ENCODE peak calls at places on chromosomes 13 and 19, in four cellular contexts. K is left ventricle myocardium inferior, J is adrenal gland, B is thoracic aorta. V is an unnamed sample. For H3K4me1 and H3K27me3, the result is how much of the 10 kb centered on the place peaks cover.

GRCh38 chr13:40777166-40777956 is 6.4 kb upstream of the MRPS31 start:
- DNase-seq in K (no peak), J (peak), B (no peak), V (no peak)

GRCh38 chr19:39236527-39236926 is 8.3 kb downstream of the IFNL3 start:
- DNase-seq in K (no peak), B (no peak), J (no peak), V (peak)

GRCh38 chr19:11064831-11065303 is 24.4 kb upstream of the LDLR start:
- DNase-seq in J (peak), B (no peak), K (no peak), V (no peak)

GRCh38 chr13:78875792-78876580 is 217.0 kb upstream of the OBI1 start:
- DNase-seq in K (no peak), B (no peak), J (no peak), V (no peak)

GRCh38 chr13:76955236-76955635 is 6.9 kb downstream of the ACOD1 start:
- DNase-seq in J (peak), B (no peak), K (no peak), V (no peak)

GRCh38 chr13:36674337-36675212 is 755 bp downstream of the SERTM1 start:
- DNase-seq in B (no peak), J (no peak), K (no peak), V (no peak)

GRCh38 chr13:99417821-99418662 is 83.2 kb upstream of the TM9SF2 start:
- DNase-seq in J (no peak), B (no peak), K (no peak), V (no peak)

GRCh38 chr19:30411714-30412113 is 39.5 kb downstream of the ZNF536 start:
- DNase-seq in J (no peak), K (no peak), B (no peak), V (no peak)

GRCh38 chr19:53553865-53554791 is 16.2 kb downstream of the ZNF331 start:
- DNase-seq in B (peak), K (peak), J (peak), V (peak)

GRCh38 chr19:29841209-29841558 is 29.4 kb downstream of the CCNE1 start:
- DNase-seq in K (no peak), J (peak), B (no peak), V (no peak)

GRCh38 chr13:76715043-76715442 is 171.2 kb downstream of the KCTD12 start:
- DNase-seq in J (no peak), B (no peak), K (no peak), V (no peak)

GRCh38 chr13:45410466-45410865 is 7.7 kb downstream of the SLC25A30 start:
- DNase-seq in K (no peak), J (no peak), B (no peak), V (no peak)

GRCh38 chr13:95298971-95299627 is 2.2 kb downstream of the ABCC4 start:
- DNase-seq in J (no peak), B (no peak), K (no peak), V (no peak)

GRCh38 chr13:100106005-100106404 is 17.1 kb downstream of the PCCA start:
- DNase-seq in J (no peak), K (no peak), B (no peak), V (no peak)

GRCh38 chr19:47315125-47315821 is 5.6 kb downstream of the C5AR1 start:
- DNase-seq in K (peak), B (peak), J (peak), V (no peak)

GRCh38 chr13:83890358-83890757 is 8.1 kb upstream of the SLITRK1 start:
- DNase-seq in K (no peak), J (no peak), B (no peak), V (no peak)

GRCh38 chr19:2546128-2547032 is 70.5 kb downstream of the GADD45B start:
- DNase-seq in J (peak), K (peak), B (peak), V (no peak)

GRCh38 chr13:98143601-98144500 is 957 bp downstream of the FARP1 start:
- DNase-seq in J (no peak), K (peak), B (no peak), V (no peak)

GRCh38 chr19:38361633-38362075 is 12.7 kb upstream of the PSMD8 start:
- DNase-seq in B (no peak), K (peak), J (peak), V (peak)

GRCh38 chr13:72886272-72887062 is 104.5 kb downstream of the PIBF1 start:
- DNase-seq in K (no peak), J (no peak), B (no peak), V (no peak)

GRCh38 chr19:4582980-4583842 is 23.7 kb upstream of the SEMA6B start:
- DNase-seq in K (no peak), J (peak), B (no peak), V (no peak)

GRCh38 chr19:17491287-17491686 is 20.2 kb upstream of the PGLS start:
- DNase-seq in B (no peak), K (no peak), J (no peak), V (no peak)

GRCh38 chr19:2462635-2463421 is 6.1 kb upstream of the LMNB2 start:
- DNase-seq in J (peak), B (peak), K (peak), V (no peak)

GRCh38 chr13:91417660-91418325 is 19.4 kb downstream of the GPC5 start:
- DNase-seq in B (no peak), J (no peak), K (no peak), V (no peak)

GRCh38 chr13:32734511-32734910 is 148.3 kb downstream of the PDS5B start:
- DNase-seq in B (no peak), K (no peak), J (no peak), V (no peak)

GRCh38 chr19:33236696-33237390 is 11.2 kb upstream of the SLC7A10 start:
- DNase-seq in K (no peak), B (no peak), J (no peak), V (no peak)

GRCh38 chr19:47479701-47480503 is 4.1 kb downstream of the KPTN start:
- DNase-seq in J (no peak), K (no peak), B (no peak), V (no peak)

GRCh38 chr19:40257096-40257517 is 28.0 kb downstream of the AKT2 start:
- DNase-seq in K (peak), B (no peak), J (peak), V (no peak)

GRCh38 chr19:53908106-53908932 is 759 bp upstream of the CACNG7 start:
- DNase-seq in B (no peak), J (no peak), K (no peak), V (no peak)

GRCh38 chr13:33536639-33537425 is 251.3 kb upstream of the STARD13 start:
- DNase-seq in J (no peak), B (no peak), K (no peak), V (no peak)

GRCh38 chr13:65966991-65967451 is 1263.1 kb downstream of the PCDH9 start:
- DNase-seq in B (no peak), J (no peak), K (no peak), V (no peak)

GRCh38 chr19:11480927-11481776 is at the start of gene ELAVL3:
- DNase-seq in K (no peak), B (no peak), J (no peak), V (no peak)

GRCh38 chr19:36686365-36687213 is 823 bp upstream of the ZNF567 start:
- DNase-seq in B (no peak), J (peak), K (no peak), V (no peak)

GRCh38 chr19:35824150-35824549 is 11.5 kb upstream of the PRODH2 start:
- DNase-seq in B (no peak), K (no peak), J (no peak), V (no peak)

GRCh38 chr19:27843861-27844260 is 1369.1 kb downstream of the UQCRFS1 start:
- DNase-seq in K (no peak), J (no peak), B (no peak), V (no peak)

GRCh38 chr19:39212377-39212742 is 8.3 kb upstream of the SYCN start:
- DNase-seq in K (peak), J (no peak), B (no peak), V (peak)

GRCh38 chr19:10379880-10380310 is 477 bp downstream of the TYK2 start:
- DNase-seq in K (no peak), B (no peak), J (no peak), V (no peak)

GRCh38 chr13:46348976-46349375 is 38.1 kb downstream of the RUBCNL start:
- DNase-seq in B (no peak), J (no peak), K (no peak), V (no peak)

GRCh38 chr13:51801631-51802099 is 2.3 kb downstream of the DHRS12 start:
- DNase-seq in B (peak), J (peak), K (peak), V (no peak)

GRCh38 chr19:10510301-10510802 is 6.9 kb downstream of the S1PR5 start:
- DNase-seq in J (no peak), B (no peak), K (no peak), V (peak)

GRCh38 chr13:107351305-107351704 is 783.4 kb upstream of the ARGLU1 start:
- DNase-seq in K (no peak), B (no peak), J (no peak), V (no peak)
- H3K4me1 ChIP-seq in K (under half), B (under half), J (under half), V (under half)

GRCh38 chr13:24745516-24745860 is 18.5 kb upstream of the RNF17 start:
- DNase-seq in J (no peak), B (no peak), K (no peak), V (no peak)

GRCh38 chr13:24745861-24746617 is 17.9 kb upstream of the RNF17 start:
- DNase-seq in B (no peak), K (no peak), J (no peak), V (no peak)

GRCh38 chr13:24742294-24742693 is 21.7 kb upstream of the RNF17 start:
- DNase-seq in B (no peak), J (no peak), K (no peak), V (no peak)

GRCh38 chr13:24742986-24743385 is 21.0 kb upstream of the RNF17 start:
- DNase-seq in B (no peak), K (no peak), J (no peak), V (no peak)

GRCh38 chr13:24744247-24744646 is 19.7 kb upstream of the RNF17 start:
- DNase-seq in B (no peak), J (no peak), K (no peak), V (no peak)
- H3K27me3 ChIP-seq in B (under half), J (under half), K (half or more), V (under half)

GRCh38 chr19:18501832-18502231 is 20.0 kb downstream of the ELL start:
- DNase-seq in K (peak), J (no peak), B (no peak), V (no peak)
- H3K4me3 ChIP-seq in K (peak), J (no peak), B (peak), V (no peak)

GRCh38 chr13:44308352-44308751 is 65.3 kb upstream of the SERP2 start:
- DNase-seq in B (no peak), J (no peak), K (no peak), V (no peak)
- H3K4me1 ChIP-seq in B (under half), J (under half), K (half or more), V (under half)

GRCh38 chr19:41997121-41997850 is 3.3 kb upstream of the ATP1A3 start:
- DNase-seq in B (no peak), K (peak), J (peak), V (peak)

GRCh38 chr19:41998246-41999020 is 4.4 kb upstream of the ATP1A3 start:
- DNase-seq in B (no peak), J (no peak), K (peak), V (no peak)

GRCh38 chr19:41999071-41999877 is 5.2 kb upstream of the ATP1A3 start:
- DNase-seq in B (no peak), K (no peak), J (no peak), V (no peak)

GRCh38 chr19:41997851-41998229 is 3.8 kb upstream of the ATP1A3 start:
- DNase-seq in K (no peak), B (no peak), J (no peak), V (no peak)

DNA sequence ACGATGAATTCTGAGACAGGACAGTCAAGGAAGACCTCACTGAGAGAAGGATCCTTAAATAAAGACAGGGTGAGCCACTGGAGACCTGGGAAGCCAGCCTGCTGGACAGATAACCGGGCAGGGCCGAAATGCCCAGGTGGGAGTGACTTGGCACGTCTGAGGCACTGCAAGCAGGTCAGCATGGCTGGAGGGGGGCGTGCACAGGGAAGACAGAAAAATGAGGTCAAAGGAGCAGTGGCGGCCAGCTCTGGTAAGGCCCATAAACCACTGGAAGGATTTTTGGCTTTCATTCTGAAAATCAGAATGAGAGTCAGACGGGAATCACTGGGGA is 5.8 kb upstream of the ATP1A3 start:
- DNase-seq in B (no peak), K (no peak), J (no peak), V (no peak)
- H3K27me3 ChIP-seq in B (under half), K (half or more), J (half or more), V (under half)

DNA sequence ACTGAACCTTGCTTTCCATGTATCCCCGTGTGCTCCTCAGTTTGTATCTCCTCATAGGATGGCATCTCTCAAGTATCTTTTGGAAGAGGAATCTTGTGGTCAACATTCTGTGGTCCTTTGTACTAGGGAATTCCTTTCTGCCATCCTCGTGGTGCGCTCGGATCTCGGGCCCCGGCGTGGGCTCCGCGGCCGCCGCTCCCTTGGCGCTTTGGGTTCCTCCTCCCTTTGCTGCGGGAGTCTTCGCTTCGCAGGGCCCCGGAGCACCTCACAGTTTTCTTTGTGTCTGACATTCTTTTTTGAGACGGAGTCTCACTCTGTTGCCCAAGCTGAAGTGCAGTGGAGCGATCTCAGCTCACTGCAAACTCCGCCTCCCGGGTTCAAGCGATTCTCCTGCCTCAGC is 264.7 kb downstream of the IRS2 start:
- DNase-seq in B (no peak), K (no peak), J (no peak), V (no peak)
- H3K4me3 ChIP-seq in B (no peak), K (no peak), J (no peak), V (no peak)

GRCh38 chr19:1266818-1267440 is 2.2 kb upstream of the CIRBP start:
- DNase-seq in J (peak), K (peak), B (no peak), V (peak)
- H3K4me1 ChIP-seq in J (half or more), K (half or more), B (half or more), V (half or more)

GRCh38 chr13:50129065-50129922 is 114.0 kb downstream of the KCNRG start:
- DNase-seq in K (peak), J (no peak), B (no peak), V (no peak)
- H3K27me3 ChIP-seq in K (half or more), J (under half), B (under half), V (half or more)

GRCh38 chr19:13207237-13208130 is 57.3 kb downstream of the IER2 start:
- DNase-seq in K (peak), J (peak), B (no peak), V (no peak)
- H3K4me3 ChIP-seq in K (peak), J (no peak), B (peak), V (peak)

DNA sequence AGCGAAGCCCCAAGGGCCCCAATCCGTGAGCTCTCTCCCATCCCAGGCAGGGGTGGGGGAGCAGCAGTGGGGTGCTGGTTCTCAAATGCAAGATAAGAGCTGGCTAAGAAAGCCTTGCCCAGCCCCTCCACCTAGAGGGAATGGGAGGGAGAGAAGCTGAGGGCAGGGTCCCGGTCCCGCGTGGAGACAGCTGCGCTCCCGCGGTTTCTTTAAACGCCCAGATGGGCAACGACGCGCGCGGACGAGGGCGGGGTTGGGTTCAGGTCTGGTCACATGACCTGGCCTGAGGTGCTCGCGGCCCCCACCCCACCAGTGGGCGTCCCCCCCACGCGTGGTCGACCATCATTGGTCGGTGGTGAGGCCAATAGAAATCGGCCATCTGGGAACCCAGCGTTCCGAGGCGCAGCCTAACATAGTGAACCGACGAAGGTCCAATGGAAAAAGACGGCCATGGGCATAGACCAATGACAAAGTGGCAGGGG is 314 bp upstream of the CALR start:
- DNase-seq in K (peak), B (peak), J (peak), V (peak)
- H3K4me1 ChIP-seq in K (half or more), B (under half), J (under half), V (under half)

V was measured in CD8-positive, alpha-beta memory T cell.